ENCODE peak calls at places on chromosome 4, in four cellular contexts. Z is T-helper 2 cell; L is stimulated activated CD8-positive, alpha-beta memory T cell treated with anti-CD3 and anti-CD28 coated beads, Interleukin-12 subunit alpha, Interleukin-12 subunit beta, amount 100 ng/mL, for 4 hours; I is ureter. M is an unnamed sample.
A peak's percentile ranks its signal among the peaks of the same experiment; 100 is the strongest.

GRCh38 chr4:170079981-170080380 is 9.8 kb downstream of the AADAT start:
- DNase-seq in I (no peak), L (no peak), Z (no peak), M (no peak)

GRCh38 chr4:173793937-173794510 is 264.0 kb upstream of the HAND2 start:
- DNase-seq in L (no peak), I (no peak), Z (no peak), M (no peak)

GRCh38 chr4:26235500-26235899 is 85.3 kb upstream of the RBPJ start:
- DNase-seq in Z (no peak), L (no peak), I (peak; percentile 54), M (no peak)

GRCh38 chr4:123616970-123617392 is 220.4 kb downstream of the SPRY1 start:
- DNase-seq in I (peak; percentile 62), L (no peak), Z (no peak), M (peak; percentile 89)

GRCh38 chr4:98341309-98341708 is 80.1 kb downstream of the RAP1GDS1 start:
- DNase-seq in L (no peak), I (no peak), Z (no peak), M (no peak)

GRCh38 chr4:103105558-103106356 is 6.1 kb upstream of the BDH2 start:
- DNase-seq in I (no peak), Z (no peak), L (no peak), M (no peak)

GRCh38 chr4:139454111-139454600 is at the start of gene RAB33B:
- DNase-seq in Z (no peak), L (no peak), I (no peak), M (no peak)

GRCh38 chr4:175947117-175947722 is 118.4 kb upstream of the WDR17 start:
- DNase-seq in Z (no peak), I (no peak), L (no peak), M (no peak)

GRCh38 chr4:166675411-166675810 is 558.9 kb downstream of the SPOCK3 start:
- DNase-seq in Z (no peak), L (no peak), I (no peak), M (no peak)

GRCh38 chr4:46393606-46394005 is 3.7 kb upstream of the GABRA2 start:
- DNase-seq in L (no peak), I (no peak), Z (no peak), M (no peak)

GRCh38 chr4:152500798-152501434 is 35.0 kb downstream of the FBXW7 start:
- DNase-seq in Z (no peak), L (no peak), I (peak; percentile 73), M (peak; percentile 64)

GRCh38 chr4:21790437-21791029 is 158.0 kb downstream of the KCNIP4 start:
- DNase-seq in I (no peak), Z (no peak), L (no peak), M (no peak)

GRCh38 chr4:126850286-126850685 is 782.5 kb upstream of the INTU start:
- DNase-seq in L (no peak), I (no peak), Z (no peak), M (no peak)

GRCh38 chr4:138473339-138473738 is 231.2 kb upstream of the SLC7A11 start:
- DNase-seq in Z (no peak), I (no peak), L (no peak), M (no peak)

GRCh38 chr4:123497328-123497727 is 100.7 kb downstream of the SPRY1 start:
- DNase-seq in Z (no peak), I (no peak), L (no peak), M (no peak)

GRCh38 chr4:24212642-24213041 is 322.8 kb upstream of the PPARGC1A start:
- DNase-seq in I (no peak), L (no peak), Z (no peak), M (no peak)

GRCh38 chr4:157222764-157223145 is 2.2 kb downstream of the GRIA2 start:
- DNase-seq in Z (no peak), L (no peak), I (no peak), M (no peak)

GRCh38 chr4:71683309-71683708 is 100.6 kb downstream of the GC start:
- DNase-seq in Z (no peak), L (no peak), I (no peak), M (no peak)

GRCh38 chr4:159515314-159516025 is 412.6 kb downstream of the RAPGEF2 start:
- DNase-seq in I (no peak), L (no peak), Z (no peak), M (no peak)

GRCh38 chr4:16609170-16609758 is 289.2 kb downstream of the LDB2 start:
- DNase-seq in Z (no peak), L (no peak), I (no peak), M (no peak)

GRCh38 chr4:53932784-53933183 is 131.6 kb downstream of the CHIC2 start:
- DNase-seq in L (no peak), I (no peak), Z (no peak), M (no peak)

GRCh38 chr4:6409381-6409780 is 63.0 kb downstream of the PPP2R2C start:
- DNase-seq in I (no peak), Z (no peak), L (no peak), M (no peak)

GRCh38 chr4:140243345-140243753 is 89.4 kb upstream of the MAML3 start:
- DNase-seq in I (peak; percentile 59), Z (no peak), L (no peak), M (no peak)

GRCh38 chr4:16667464-16667863 is 231.0 kb downstream of the LDB2 start:
- DNase-seq in I (no peak), Z (no peak), L (no peak), M (no peak)

GRCh38 chr4:95693594-95693993 is 144.8 kb upstream of the UNC5C start:
- DNase-seq in L (no peak), Z (no peak), I (no peak), M (no peak)

GRCh38 chr4:7217453-7218310 is 25.3 kb downstream of the SORCS2 start:
- DNase-seq in I (no peak), L (no peak), Z (no peak), M (no peak)

GRCh38 chr4:175469519-175469918 is 342.5 kb downstream of the GPM6A start:
- DNase-seq in L (no peak), Z (no peak), I (no peak), M (no peak)

GRCh38 chr4:4762909-4763814 is 96.3 kb upstream of the MSX1 start:
- DNase-seq in I (no peak), L (no peak), Z (no peak), M (no peak)

GRCh38 chr4:53943345-53944085 is 120.9 kb downstream of the CHIC2 start:
- DNase-seq in L (no peak), I (no peak), Z (no peak), M (no peak)

GRCh38 chr4:125041372-125041930 is 273.3 kb upstream of the FAT4 start:
- DNase-seq in Z (no peak), L (no peak), I (no peak), M (no peak)

GRCh38 chr4:162323919-162324318 is 160.1 kb upstream of the FSTL5 start:
- DNase-seq in L (no peak), Z (no peak), I (no peak), M (no peak)

GRCh38 chr4:170047774-170048354 is 21.7 kb upstream of the MFAP3L start:
- DNase-seq in L (no peak), I (no peak), Z (no peak), M (no peak)

GRCh38 chr4:175071123-175071522 is 153.0 kb downstream of the ADAM29 start:
- DNase-seq in L (no peak), Z (no peak), I (no peak), M (no peak)

GRCh38 chr4:182578402-182578801 is 335.2 kb downstream of the TENM3 start:
- DNase-seq in L (no peak), Z (no peak), I (no peak), M (no peak)

GRCh38 chr4:86032476-86033022 is 327.3 kb downstream of the MAPK10 start:
- DNase-seq in I (no peak), L (no peak), Z (no peak), M (no peak)

GRCh38 chr4:15376594-15376993 is 51.2 kb upstream of the C1QTNF7 start:
- DNase-seq in Z (no peak), I (no peak), L (no peak), M (no peak)

GRCh38 chr4:127809173-127809800 is 27.2 kb downstream of the HSPA4L start:
- DNase-seq in I (no peak), L (no peak), Z (no peak), M (no peak)

GRCh38 chr4:101027721-101028120 is 319.6 kb downstream of the PPP3CA start:
- DNase-seq in L (no peak), Z (no peak), I (no peak), M (no peak)

GRCh38 chr4:182608525-182608924 is 308.7 kb downstream of the DCTD start:
- DNase-seq in Z (no peak), L (no peak), I (no peak), M (no peak)